ENCODE peak calls at places on chromosomes 5 and 9, in five cellular contexts. X is MM.1S, H is PC-3, I is NT2/D1, N is neuronal stem cell. Y is an unnamed sample.

GRCh38 chr9:113349434-113350337 is at the start of gene BSPRY:
- DNase-seq in H (peak; percentile 60), I (no peak), X (peak; percentile 65), N (no peak), Y (peak; percentile 63)

GRCh38 chr9:4465910-4466309 is 24.4 kb upstream of the SLC1A1 start:
- DNase-seq in I (no peak), X (peak; percentile 13), N (no peak), H (no peak), Y (no peak)

GRCh38 chr9:100473271-100474081 is 527 bp downstream of the TMEFF1 start:
- DNase-seq in X (peak; percentile 46), I (peak; percentile 23), N (peak; percentile 46), H (peak; percentile 20), Y (peak; percentile 19)

GRCh38 chr5:112878760-112879159 is 17.7 kb downstream of the SRP19 start:
- DNase-seq in X (peak; percentile 94), I (no peak), H (peak; percentile 48), N (no peak), Y (no peak)

GRCh38 chr5:143245929-143246561 is 157.4 kb downstream of the NR3C1 start:
- DNase-seq in N (no peak), X (no peak), I (no peak), H (peak; percentile 94), Y (no peak)

GRCh38 chr9:107492381-107492780 is 2.8 kb upstream of the KLF4 start:
- DNase-seq in I (no peak), H (peak; percentile 35), X (no peak), N (no peak), Y (no peak)

GRCh38 chr5:14588145-14588544 is 6.6 kb downstream of the OTULINL start:
- DNase-seq in X (no peak), I (no peak), N (no peak), H (no peak), Y (no peak)

GRCh38 chr9:114722937-114723620 is 41.1 kb upstream of the TEX48 start:
- DNase-seq in N (no peak), H (no peak), X (no peak), I (no peak), Y (no peak)

GRCh38 chr5:136006164-136006563 is 22.6 kb upstream of the TGFBI start:
- DNase-seq in N (no peak), H (no peak), I (no peak), X (no peak), Y (peak; percentile 13)

GRCh38 chr5:125525356-125525755 is 778.9 kb upstream of the ZNF608 start:
- DNase-seq in X (no peak), I (no peak), N (no peak), H (peak; percentile 17), Y (no peak)

GRCh38 chr5:151523335-151523734 is 67.8 kb downstream of the FAT2 start:
- DNase-seq in X (peak; percentile 41), N (peak; percentile 35), I (peak; percentile 39), H (peak; percentile 76), Y (peak; percentile 32)

GRCh38 chr5:53426517-53426839 is 54.0 kb upstream of the FST start:
- DNase-seq in N (no peak), I (no peak), X (no peak), H (no peak), Y (no peak)

GRCh38 chr5:17398866-17399835 is 98.9 kb upstream of the TAF11L2 start:
- DNase-seq in I (no peak), H (no peak), X (no peak), N (no peak), Y (no peak)

GRCh38 chr9:85740821-85741111 is 988 bp downstream of the AGTPBP1 start:
- DNase-seq in N (no peak), I (no peak), X (no peak), H (no peak), Y (no peak)

GRCh38 chr9:15239816-15240215 is 67.2 kb downstream of the TTC39B start:
- DNase-seq in X (no peak), N (no peak), H (no peak), I (no peak), Y (no peak)

GRCh38 chr9:131954299-131954698 is 125.4 kb downstream of the MED27 start:
- DNase-seq in H (peak; percentile 28), N (no peak), I (no peak), X (peak; percentile 30), Y (no peak)

GRCh38 chr5:61311056-61311455 is 21.0 kb upstream of the ZSWIM6 start:
- DNase-seq in H (no peak), X (no peak), I (no peak), N (no peak), Y (no peak)

GRCh38 chr9:15468113-15468512 is 42.7 kb downstream of the PSIP1 start:
- DNase-seq in I (no peak), H (no peak), N (no peak), X (no peak), Y (no peak)

GRCh38 chr9:110623462-110624025 is 44.0 kb upstream of the SVEP1 start:
- DNase-seq in H (peak; percentile 79), I (peak; percentile 61), N (peak; percentile 70), X (peak; percentile 66), Y (peak; percentile 56)

GRCh38 chr5:160134332-160134731 is 15.1 kb upstream of the PWWP2A start:
- DNase-seq in I (no peak), N (no peak), X (no peak), H (no peak), Y (no peak)

GRCh38 chr5:112965733-112966306 is 10.8 kb upstream of the DCP2 start:
- DNase-seq in N (no peak), I (no peak), X (no peak), H (no peak), Y (no peak)

GRCh38 chr9:36217256-36217968 is 26.7 kb downstream of the CLTA start:
- DNase-seq in X (no peak), H (no peak), I (no peak), N (no peak), Y (no peak)

GRCh38 chr9:117825609-117826347 is 121.6 kb downstream of the TLR4 start:
- DNase-seq in I (no peak), X (peak; percentile 71), N (no peak), H (no peak), Y (no peak)

GRCh38 chr5:62395210-62395950 is 8.3 kb downstream of the DIMT1 start:
- DNase-seq in I (no peak), H (peak; percentile 71), N (no peak), X (no peak), Y (no peak)

GRCh38 chr5:164497665-164498064 is 992.2 kb downstream of the MAT2B start:
- DNase-seq in X (no peak), N (no peak), H (no peak), I (no peak), Y (no peak)

GRCh38 chr5:117872798-117873368 is 1115.5 kb downstream of the DTWD2 start:
- DNase-seq in I (no peak), X (peak; percentile 82), H (no peak), N (no peak), Y (no peak)

GRCh38 chr5:178790371-178790770 is 59.9 kb upstream of the ZNF354A start:
- DNase-seq in N (no peak), H (peak; percentile 43), I (no peak), X (no peak), Y (no peak)

GRCh38 chr5:172505403-172505759 is 51.1 kb upstream of the SH3PXD2B start:
- DNase-seq in H (no peak), I (no peak), N (no peak), X (no peak), Y (peak; percentile 11)

GRCh38 chr5:134524219-134524825 is 1.1 kb upstream of the JADE2 start:
- DNase-seq in H (peak; percentile 69), X (peak; percentile 70), N (no peak), I (peak; percentile 78), Y (peak; percentile 90)

GRCh38 chr9:83675466-83675865 is 32.3 kb downstream of the UBQLN1 start:
- DNase-seq in X (no peak), N (no peak), H (no peak), I (no peak), Y (no peak)

GRCh38 chr9:36486933-36487481 is 85.7 kb upstream of the MELK start:
- DNase-seq in N (peak; percentile 23), X (peak; percentile 40), I (no peak), H (no peak), Y (peak; percentile 58)

GRCh38 chr5:138542120-138542955 is 698 bp downstream of the ETF1 start:
- DNase-seq in N (no peak), I (no peak), H (no peak), X (no peak), Y (peak; percentile 31)

GRCh38 chr5:130166839-130167490 is 262.7 kb downstream of the CHSY3 start:
- DNase-seq in I (peak; percentile 61), H (no peak), X (no peak), N (no peak), Y (no peak)

DNA sequence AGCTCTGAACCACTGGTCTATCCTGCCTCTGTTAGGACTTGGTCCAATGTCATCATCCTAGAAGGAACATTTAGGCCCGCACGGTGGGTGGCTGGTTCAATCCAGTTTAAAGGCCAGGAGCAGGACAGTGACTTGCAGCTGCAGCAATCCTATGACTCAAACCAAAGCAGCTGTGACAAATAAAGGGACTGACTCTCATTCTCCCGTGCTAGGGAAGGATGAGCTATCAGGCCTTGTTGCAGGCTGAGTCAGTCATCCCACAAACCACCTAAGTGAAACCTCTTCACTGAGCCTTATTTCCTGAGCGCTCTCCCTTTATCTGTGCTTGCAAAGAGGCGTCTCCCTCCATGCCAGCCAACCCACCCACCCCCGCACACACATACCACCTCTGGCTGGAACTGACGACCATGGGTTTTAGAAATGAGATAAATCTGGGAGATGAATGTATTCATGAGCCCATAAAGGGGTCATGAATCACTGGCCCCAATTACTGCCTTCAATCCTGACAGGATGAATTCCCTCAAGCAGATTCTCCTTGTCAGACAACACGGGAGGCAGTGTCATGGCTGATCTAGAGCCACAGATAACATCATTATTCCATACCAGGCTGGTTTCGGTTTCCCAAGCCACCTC is 93.4 kb downstream of the KCNIP1 start:
- DNase-seq in X (no peak), I (no peak), H (peak; percentile 71), N (no peak), Y (no peak)
- H3K9ac ChIP-seq in X (no peak overlapping the region), I (no peak overlapping the region), H (no peak overlapping the region), N (no peak overlapping the region), Y (no peak overlapping the region)

DNA sequence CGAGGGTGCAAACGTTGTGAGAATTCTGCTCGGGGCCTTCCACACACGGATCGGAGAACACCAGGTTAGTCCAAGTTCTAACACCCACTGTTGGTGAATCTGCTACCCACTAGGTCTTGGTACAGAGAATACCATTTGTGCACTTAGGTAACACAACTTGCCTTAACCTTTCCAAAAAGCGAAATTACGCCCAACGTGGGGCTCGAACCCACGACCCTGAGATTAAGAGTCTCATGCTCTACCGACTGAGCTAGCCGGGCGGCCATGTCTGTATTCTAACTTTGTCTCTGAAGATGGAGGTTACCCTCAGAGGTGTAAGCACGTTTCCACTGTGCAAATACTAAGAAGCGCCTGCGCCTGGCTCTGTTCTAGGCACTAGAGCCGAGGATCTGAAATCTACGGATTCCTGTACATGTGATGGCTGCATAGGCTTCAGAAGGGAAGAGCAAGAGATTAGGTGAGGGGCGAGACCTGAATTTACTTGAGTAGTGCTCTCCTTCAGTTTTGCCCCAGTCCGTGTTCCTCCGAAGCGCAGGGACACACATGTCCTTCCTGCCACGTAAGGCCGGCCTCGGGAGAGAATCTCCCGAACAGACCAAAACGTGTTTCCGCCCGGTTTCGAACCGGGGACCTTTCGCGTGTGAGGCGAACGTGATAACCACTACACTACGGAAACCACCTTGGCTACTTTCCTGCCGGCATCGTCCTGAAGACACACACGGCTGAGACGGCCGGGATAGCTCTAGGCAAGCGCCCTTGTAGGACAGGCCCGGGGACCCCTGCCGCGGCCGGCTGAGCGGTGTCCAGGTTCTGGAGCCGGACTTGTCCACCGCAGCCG is 1.1 kb upstream of the TRIM41 start:
- DNase-seq in H (peak; percentile 98), I (peak; percentile 82), N (peak; percentile 97), X (peak; percentile 92), Y (peak; percentile 99)
- H3K4me1 ChIP-seq in H (peaks cover 29% of the 10 kb centered on the region), I (peaks cover 5% of the 10 kb centered on the region), N (peaks cover 13% of the 10 kb centered on the region), X (peaks cover 20% of the 10 kb centered on the region), Y (peaks cover 7% of the 10 kb centered on the region)

GRCh38 chr9:91421987-91422765 is 1.5 kb downstream of the NFIL3 start:
- DNase-seq in N (peak; percentile 6), I (no peak), H (no peak), X (peak; percentile 55), Y (peak; percentile 50)
- H3K9ac ChIP-seq in N (no peak overlapping the region), I (peak overlapping the region; percentile 77), H (peak overlapping the region; percentile 85), X (peak overlapping the region; percentile 94), Y (peak overlapping the region; percentile 96)

GRCh38 chr9:127767405-127767804 is 11.1 kb downstream of the SH2D3C start:
- DNase-seq in N (no peak), X (no peak), H (no peak), I (no peak), Y (no peak)
- H3K4me1 ChIP-seq in N (peaks cover 21% of the 10 kb centered on the region), X (peaks cover 20% of the 10 kb centered on the region), H (peaks cover 4% of the 10 kb centered on the region), I (peaks cover 31% of the 10 kb centered on the region), Y (peaks cover 7% of the 10 kb centered on the region)

Y was measured in colonic mucosa.